ENCODE peak calls at places on chromosomes 11 and 22, in six cellular contexts. I is substantia nigra, Q is psoas muscle, Y is A549, C is heart left ventricle, D is iPS DF 6.9. Z is an unnamed sample.

GRCh38 chr11:46711288-46711687 is 7.7 kb upstream of the F2 start:
- DNase-seq in I (no peak), Q (no peak), Y (no peak), C (no peak), D (no peak), Z (no peak)

GRCh38 chr11:114183041-114183511 is 113.1 kb upstream of the NNMT start:
- DNase-seq in I (no peak), Q (peak), Y (no peak), C (no peak), D (no peak), Z (no peak)

GRCh38 chr22:44331881-44332714 is 19.3 kb upstream of the SHISAL1 start:
- DNase-seq in I (no peak), Q (no peak), Y (peak), C (no peak), D (no peak), Z (peak)

GRCh38 chr11:27972432-27973170 is 135.4 kb downstream of the KIF18A start:
- DNase-seq in I (no peak), Q (no peak), Y (no peak), C (no peak), D (no peak), Z (no peak)

GRCh38 chr11:115765803-115766239 is 261.6 kb upstream of the CADM1 start:
- DNase-seq in I (no peak), Q (no peak), Y (peak), C (no peak), D (no peak), Z (no peak)

GRCh38 chr11:126637800-126638175 is 282.3 kb downstream of the ST3GAL4 start:
- DNase-seq in I (no peak), Q (no peak), Y (no peak), C (no peak), D (no peak), Z (peak)

GRCh38 chr22:43722444-43722843 is 89.7 kb downstream of the EFCAB6 start:
- DNase-seq in I (no peak), Q (no peak), Y (no peak), C (no peak), D (no peak), Z (no peak)

GRCh38 chr11:86179646-86180064 is 64.9 kb upstream of the EED start:
- DNase-seq in I (no peak), Q (no peak), Y (no peak), C (no peak), D (no peak), Z (no peak)

GRCh38 chr11:83951521-83951920 is 665.4 kb upstream of the CCDC90B start:
- DNase-seq in I (no peak), Q (no peak), Y (no peak), C (no peak), D (no peak), Z (no peak)

GRCh38 chr11:830295-831131 is 2.2 kb upstream of the CD151 start:
- DNase-seq in I (no peak), Q (peak), Y (no peak), C (peak), D (no peak), Z (no peak)

GRCh38 chr22:46971141-46971775 is 208.8 kb downstream of the TBC1D22A start:
- DNase-seq in I (no peak), Q (no peak), Y (no peak), C (peak), D (no peak), Z (no peak)

GRCh38 chr11:9600651-9601040 is 27.2 kb downstream of the WEE1 start:
- DNase-seq in I (no peak), Q (no peak), Y (no peak), C (no peak), D (no peak), Z (no peak)

GRCh38 chr11:118226294-118226693 is 1.5 kb upstream of the JAML start:
- DNase-seq in I (no peak), Q (no peak), Y (peak), C (no peak), D (no peak), Z (no peak)

GRCh38 chr11:132898676-132899075 is 633.6 kb downstream of the OPCML start:
- DNase-seq in I (no peak), Q (no peak), Y (no peak), C (no peak), D (no peak), Z (no peak)

GRCh38 chr22:47374901-47375575 is 612.6 kb downstream of the TBC1D22A start:
- DNase-seq in I (no peak), Q (no peak), Y (no peak), C (no peak), D (no peak), Z (no peak)

GRCh38 chr11:14741195-14741594 is 97.6 kb downstream of the PDE3B start:
- DNase-seq in I (no peak), Q (no peak), Y (no peak), C (no peak), D (no peak), Z (no peak)

GRCh38 chr22:31287818-31288495 is 4.3 kb downstream of the PIK3IP1 start:
- DNase-seq in I (no peak), Q (no peak), Y (no peak), C (no peak), D (no peak), Z (no peak)

GRCh38 chr11:1422481-1422880 is 32.7 kb downstream of the BRSK2 start:
- DNase-seq in I (no peak), Q (no peak), Y (peak), C (no peak), D (no peak), Z (no peak)

GRCh38 chr11:44893250-44894216 is 57.1 kb downstream of the TP53I11 start:
- DNase-seq in I (no peak), Q (peak), Y (no peak), C (no peak), D (no peak), Z (no peak)

GRCh38 chr11:79092791-79093313 is 348.0 kb downstream of the TENM4 start:
- DNase-seq in I (no peak), Q (peak), Y (peak), C (peak), D (no peak), Z (no peak)

GRCh38 chr11:92685049-92685448 is 284.4 kb upstream of the MTNR1B start:
- DNase-seq in I (no peak), Q (no peak), Y (no peak), C (no peak), D (no peak), Z (no peak)

GRCh38 chr11:113168804-113169342 is 145.5 kb upstream of the TTC12 start:
- DNase-seq in I (no peak), Q (no peak), Y (no peak), C (no peak), D (no peak), Z (no peak)

GRCh38 chr11:35013514-35014191 is 97.2 kb downstream of the PDHX start:
- DNase-seq in I (no peak), Q (no peak), Y (no peak), C (no peak), D (no peak), Z (no peak)

GRCh38 chr11:45100338-45100737 is 46.1 kb upstream of the PRDM11 start:
- DNase-seq in I (no peak), Q (no peak), Y (peak), C (peak), D (no peak), Z (peak)

GRCh38 chr11:35390737-35391682 is 28.3 kb downstream of the SLC1A2 start:
- DNase-seq in I (no peak), Q (no peak), Y (peak), C (no peak), D (no peak), Z (peak)

GRCh38 chr11:117219001-117219400 is 12.9 kb downstream of the PCSK7 start:
- DNase-seq in I (no peak), Q (no peak), Y (no peak), C (no peak), D (no peak), Z (no peak)

GRCh38 chr11:69832561-69833413 is 13.6 kb upstream of the FGF3 start:
- DNase-seq in I (no peak), Q (no peak), Y (no peak), C (no peak), D (no peak), Z (no peak)

GRCh38 chr22:38415561-38416321 is 39.3 kb downstream of the KCNJ4 start:
- DNase-seq in I (no peak), Q (no peak), Y (no peak), C (peak), D (no peak), Z (no peak)

GRCh38 chr11:206002-206384 is 1.2 kb downstream of the BET1L start:
- DNase-seq in I (no peak), Q (no peak), Y (no peak), C (no peak), D (no peak), Z (no peak)

GRCh38 chr11:134068829-134069425 is at the start of gene JAM3:
- DNase-seq in I (peak), Q (peak), Y (peak), C (peak), D (peak), Z (peak)

GRCh38 chr22:42228480-42228879 is 42.0 kb downstream of the TCF20 start:
- DNase-seq in I (no peak), Q (no peak), Y (no peak), C (no peak), D (no peak), Z (no peak)

GRCh38 chr11:119692547-119692834 is 36.5 kb downstream of the NECTIN1 start:
- DNase-seq in I (no peak), Q (no peak), Y (no peak), C (no peak), D (no peak), Z (no peak)

GRCh38 chr11:119693253-119693815 is 35.7 kb downstream of the NECTIN1 start:
- DNase-seq in I (no peak), Q (no peak), Y (no peak), C (no peak), D (no peak), Z (no peak)

GRCh38 chr11:119689318-119689717 is 39.7 kb downstream of the NECTIN1 start:
- DNase-seq in I (no peak), Q (no peak), Y (no peak), C (no peak), D (no peak), Z (no peak)

GRCh38 chr11:119691701-119692546 is 37.1 kb downstream of the NECTIN1 start:
- DNase-seq in I (no peak), Q (no peak), Y (no peak), C (no peak), D (no peak), Z (no peak)

GRCh38 chr11:119691020-119691666 is 37.9 kb downstream of the NECTIN1 start:
- DNase-seq in I (no peak), Q (no peak), Y (no peak), C (no peak), D (no peak), Z (no peak)
- H3K27ac ChIP-seq in I (no peak), Q (no peak), Y (no peak), C (no peak), D (no peak), Z (no peak)

GRCh38 chr11:71281901-71282300 is 29.5 kb upstream of the SHANK2 start:
- DNase-seq in I (no peak), Q (no peak), Y (no peak), C (no peak), D (no peak), Z (no peak)
- H3K27ac ChIP-seq in I (no peak), Q (no peak), Y (no peak), C (no peak), D (no peak), Z (no peak)

DNA sequence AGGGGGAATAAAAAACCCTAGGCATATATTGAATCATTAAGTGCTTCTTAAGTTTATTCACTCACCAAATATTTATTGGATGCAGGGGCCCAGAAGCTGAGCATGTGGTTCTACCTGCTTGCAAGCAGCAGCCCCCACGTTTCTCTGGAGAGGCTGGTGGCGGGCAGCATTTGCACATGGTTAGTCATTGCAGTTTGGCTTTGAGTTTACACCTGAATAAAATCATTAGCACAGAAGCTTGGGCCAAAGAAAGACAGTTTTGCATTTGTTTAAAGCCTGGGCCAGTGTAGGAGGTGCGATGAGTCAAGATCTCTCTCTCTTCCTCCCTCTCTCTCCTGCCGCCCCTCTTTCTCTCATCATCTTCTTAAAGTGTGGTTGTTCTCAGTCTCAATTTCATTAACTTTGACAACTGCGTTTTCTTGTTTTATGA is 72.6 kb downstream of the C22orf31 start:
- DNase-seq in I (no peak), Q (no peak), Y (no peak), C (no peak), D (peak), Z (no peak)
- H3K27ac ChIP-seq in I (no peak), Q (no peak), Y (no peak), C (no peak), D (peak), Z (no peak)

GRCh38 chr22:40332319-40332781 is 13.9 kb upstream of the ADSL start:
- DNase-seq in I (no peak), Q (no peak), Y (no peak), C (no peak), D (no peak), Z (peak)
- H3K27ac ChIP-seq in I (no peak), Q (no peak), Y (no peak), C (no peak), D (no peak), Z (peak)

GRCh38 chr11:63816732-63817131 is 3.5 kb downstream of the SPINDOC start:
- DNase-seq in I (no peak), Q (no peak), Y (no peak), C (no peak), D (no peak), Z (no peak)

GRCh38 chr11:63821411-63821810 is 8.2 kb downstream of the SPINDOC start:
- DNase-seq in I (no peak), Q (no peak), Y (no peak), C (no peak), D (no peak), Z (no peak)

GRCh38 chr11:63814383-63814736 is 1.1 kb downstream of the SPINDOC start:
- DNase-seq in I (no peak), Q (no peak), Y (no peak), C (no peak), D (no peak), Z (no peak)

GRCh38 chr11:63818609-63819008 is 5.4 kb downstream of the SPINDOC start:
- DNase-seq in I (no peak), Q (no peak), Y (no peak), C (no peak), D (no peak), Z (no peak)

DNA sequence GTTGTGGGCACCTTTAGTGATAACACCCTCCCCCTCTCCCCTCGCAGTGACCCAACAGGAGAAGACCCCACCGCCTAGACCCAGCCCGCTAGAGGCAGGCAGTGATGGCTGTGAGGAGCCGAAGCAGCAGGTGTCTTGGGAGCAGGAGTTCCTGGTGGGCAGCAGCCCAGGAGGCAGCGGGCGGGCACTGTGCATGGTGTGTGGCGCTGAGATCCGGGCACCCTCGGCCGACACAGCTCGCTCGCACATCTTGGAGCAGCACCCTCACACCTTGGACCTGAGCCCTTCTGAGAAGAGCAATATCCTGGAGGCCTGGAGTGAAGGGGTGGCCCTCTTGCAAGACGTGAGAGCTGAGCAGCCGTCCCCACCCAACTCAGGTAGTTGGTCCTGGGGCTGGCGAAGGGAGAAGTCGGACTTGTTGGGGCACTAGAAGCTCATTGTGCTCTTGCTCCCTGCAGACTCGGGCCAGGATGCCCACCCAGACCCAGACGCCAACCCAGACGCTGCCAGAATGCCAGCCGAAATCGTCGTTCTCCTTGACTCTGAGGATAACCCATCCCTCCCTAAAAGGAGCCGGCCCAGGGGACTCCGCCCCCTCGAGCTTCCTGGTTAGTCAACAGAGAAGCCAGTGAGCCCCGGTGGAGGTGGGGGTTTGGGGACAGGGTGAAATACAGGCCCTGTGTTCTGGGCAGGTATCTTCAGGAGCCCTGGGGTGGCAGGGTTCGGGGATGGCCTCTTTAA is 4.7 kb downstream of the SPINDOC start:
- DNase-seq in I (no peak), Q (no peak), Y (no peak), C (no peak), D (no peak), Z (no peak)
- H3K27ac ChIP-seq in I (no peak), Q (no peak), Y (no peak), C (no peak), D (no peak), Z (no peak)

GRCh38 chr22:45458532-45458931 is 44.2 kb upstream of the FBLN1 start:
- DNase-seq in I (no peak), Q (no peak), Y (no peak), C (no peak), D (no peak), Z (no peak)

GRCh38 chr22:45462034-45462655 is 40.5 kb upstream of the FBLN1 start:
- DNase-seq in I (no peak), Q (no peak), Y (no peak), C (no peak), D (peak), Z (no peak)

GRCh38 chr22:45456811-45457210 is 43.3 kb downstream of the RIBC2 start:
- DNase-seq in I (no peak), Q (no peak), Y (no peak), C (no peak), D (no peak), Z (no peak)

GRCh38 chr22:45460288-45461109 is 42.2 kb upstream of the FBLN1 start:
- DNase-seq in I (no peak), Q (peak), Y (no peak), C (peak), D (no peak), Z (no peak)

GRCh38 chr22:45459235-45459634 is 43.4 kb upstream of the FBLN1 start:
- DNase-seq in I (no peak), Q (no peak), Y (no peak), C (no peak), D (no peak), Z (no peak)
- H3K27ac ChIP-seq in I (no peak), Q (no peak), Y (no peak), C (no peak), D (no peak), Z (no peak)

DNA sequence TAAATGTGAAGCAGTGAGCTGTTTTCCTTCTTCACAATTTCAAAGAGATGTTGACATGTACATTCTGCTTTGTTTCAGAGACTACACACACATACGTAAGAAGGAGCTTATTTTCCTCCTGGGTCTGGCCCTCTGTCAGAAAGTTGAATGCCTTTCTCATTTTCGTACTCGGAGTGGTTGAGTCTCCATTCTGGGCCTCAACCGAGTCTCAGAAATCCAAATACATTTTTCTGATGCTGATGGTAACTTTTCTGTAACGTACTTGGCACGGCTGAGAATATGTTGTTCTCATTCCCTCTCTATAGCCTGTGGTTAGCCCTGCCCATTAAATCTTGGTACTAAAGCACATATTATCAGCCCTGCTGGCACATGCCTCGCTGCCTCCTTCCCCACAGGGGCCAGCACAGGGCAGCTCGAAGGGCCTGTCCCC is 25.3 kb downstream of the PARVA start:
- DNase-seq in I (no peak), Q (no peak), Y (no peak), C (no peak), D (no peak), Z (no peak)
- H3K27ac ChIP-seq in I (no peak), Q (no peak), Y (no peak), C (no peak), D (no peak), Z (no peak)

DNA sequence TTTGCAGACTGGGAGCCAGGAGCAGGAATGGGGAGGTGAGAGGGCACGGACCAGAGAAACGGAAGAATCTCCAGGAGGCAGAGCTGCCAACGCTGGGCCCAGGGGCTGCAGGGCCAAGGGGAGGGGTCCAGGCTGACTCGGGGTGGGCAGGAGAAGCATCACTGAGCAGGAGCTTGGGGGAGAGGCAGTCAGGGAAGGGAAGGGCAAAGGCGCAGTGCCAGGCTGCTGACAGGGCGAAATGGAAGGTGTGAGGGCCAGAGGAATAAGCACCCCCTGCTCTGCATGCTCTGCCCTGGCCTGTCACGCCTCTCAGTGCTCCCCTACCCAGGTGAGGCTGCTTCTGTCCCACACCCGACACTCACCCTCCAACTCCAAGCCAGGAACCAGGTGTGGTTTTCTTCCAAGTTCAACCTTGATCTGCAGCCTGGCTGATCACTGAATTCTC is 14.4 kb downstream of the LRRC32 start:
- DNase-seq in I (no peak), Q (no peak), Y (no peak), C (peak), D (no peak), Z (no peak)
- H3K27ac ChIP-seq in I (no peak), Q (no peak), Y (no peak), C (no peak), D (no peak), Z (no peak)